ENCODE peak calls at places on chromosome 3, in eight cellular contexts. P, C, V, K, A, G, Q and W are unnamed samples.
A peak's percentile ranks its signal among the peaks of the same experiment; 100 is the strongest.

GRCh38 chr3:140177943-140178342 is 243.0 kb downstream of the CLSTN2 start:
- DNase-seq in P (no peak), C (no peak), V (no peak), K (no peak), A (no peak), G (no peak), Q (no peak), W (no peak)

GRCh38 chr3:119148493-119149180 is 2.7 kb downstream of the TEX55 start:
- DNase-seq in P (no peak), C (peak; percentile 22), V (no peak), K (no peak), A (no peak), G (no peak), Q (peak; percentile 83), W (no peak)

GRCh38 chr3:47523310-47524073 is 10.0 kb upstream of the ELP6 start:
- DNase-seq in P (no peak), C (no peak), V (no peak), K (no peak), A (no peak), G (no peak), Q (peak; percentile 9), W (no peak)

GRCh38 chr3:101938262-101938847 is 89.0 kb downstream of the NFKBIZ start:
- DNase-seq in P (no peak), C (no peak), V (no peak), K (no peak), A (no peak), G (no peak), Q (no peak), W (no peak)

GRCh38 chr3:112111785-112112402 is 21.2 kb downstream of the GCSAM start:
- DNase-seq in P (no peak), C (peak; percentile 60), V (peak; percentile 40), K (peak; percentile 71), A (peak; percentile 37), G (peak; percentile 92), Q (peak; percentile 72), W (peak; percentile 44)

GRCh38 chr3:46927718-46928073 is 48.8 kb downstream of the CCDC12 start:
- DNase-seq in P (no peak), C (no peak), V (no peak), K (no peak), A (no peak), G (no peak), Q (no peak), W (no peak)

GRCh38 chr3:24494616-24495333 is at the start of gene THRB:
- DNase-seq in P (peak; percentile 20), C (peak; percentile 49), V (no peak), K (no peak), A (no peak), G (peak; percentile 85), Q (peak; percentile 46), W (no peak)

GRCh38 chr3:139267300-139268246 is 76.2 kb upstream of the MRPS22 start:
- DNase-seq in P (no peak), C (no peak), V (no peak), K (no peak), A (no peak), G (no peak), Q (no peak), W (no peak)

GRCh38 chr3:52742418-52743041 is 28.2 kb downstream of the NEK4 start:
- DNase-seq in P (no peak), C (peak; percentile 3), V (no peak), K (no peak), A (no peak), G (peak; percentile 31), Q (peak; percentile 48), W (peak; percentile 11)